ENCODE peak calls at places on chromosome 22, in ten cellular contexts. Q is activated T-cell treated with anti-CD3 and anti-CD28 coated beads, Interleukin-2, amount 50 U/mL, for 72 hours; V is stimulated activated naive B cell treated with anti-CD40 and anti-IgM and Interleukin-4, amounts not matched to agents 10 μg/mL and 1 μg/mL and 100 μg/mL, for 72 hours; W is activated naive CD4-positive, alpha-beta T cell; G is A172; H is EH; L is amniotic stem cell; Y is iris pigment epithelial cell; K is GM03348; C is BJ. P is an unnamed sample.

GRCh38 chr22:38012604-38013072 is 28.3 kb upstream of the SOX10 start:
- DNase-seq in K (no peak), Q (no peak), Y (peak), V (no peak), C (no peak), G (no peak), H (peak), L (no peak), W (no peak), P (no peak)

GRCh38 chr22:32765117-32765618 is 36.3 kb upstream of the TIMP3 start:
- DNase-seq in H (no peak), Y (no peak), W (no peak), L (no peak), Q (no peak), K (no peak), C (no peak), V (no peak), G (no peak), P (no peak)

GRCh38 chr22:24155597-24156145 is 25.6 kb upstream of the SUSD2 start:
- DNase-seq in L (peak), C (no peak), Q (peak), Y (peak), G (peak), V (peak), K (peak), W (peak), H (peak), P (no peak)

GRCh38 chr22:37905534-37906363 is at the start of gene MICALL1:
- DNase-seq in L (peak), C (no peak), K (peak), Y (peak), W (peak), H (peak), G (peak), V (peak), Q (peak), P (peak)

GRCh38 chr22:24564376-24565058 is 8.7 kb downstream of the SNRPD3 start:
- DNase-seq in K (peak), C (no peak), W (no peak), L (no peak), G (no peak), Y (peak), H (no peak), V (no peak), Q (no peak), P (no peak)

GRCh38 chr22:40258463-40259046 is 80.8 kb downstream of the TNRC6B start:
- DNase-seq in K (no peak), W (no peak), V (no peak), C (no peak), H (peak), Y (peak), G (no peak), Q (no peak), L (no peak), P (no peak)

GRCh38 chr22:47102081-47102480 is 339.6 kb downstream of the TBC1D22A start:
- DNase-seq in C (no peak), L (no peak), H (no peak), Y (no peak), W (no peak), V (no peak), G (no peak), Q (no peak), K (no peak), P (no peak)

GRCh38 chr22:31556627-31557203 is 60.4 kb downstream of the SFI1 start:
- DNase-seq in G (peak), W (no peak), H (peak), V (no peak), L (no peak), K (peak), C (no peak), Y (peak), Q (no peak), P (peak)

GRCh38 chr22:35719212-35719869 is 1.7 kb downstream of the APOL5 start:
- DNase-seq in G (no peak), Q (no peak), C (no peak), L (no peak), H (no peak), V (no peak), W (no peak), Y (no peak), K (no peak), P (no peak)

GRCh38 chr22:46336119-46337078 is 885 bp downstream of the TRMU start:
- DNase-seq in L (no peak), G (no peak), Y (peak), C (no peak), Q (peak), K (peak), H (peak), W (no peak), V (no peak), P (no peak)

GRCh38 chr22:43497956-43498855 is 86.4 kb downstream of the MPPED1 start:
- DNase-seq in G (no peak), C (no peak), W (no peak), Y (no peak), L (no peak), Q (no peak), K (no peak), H (no peak), V (no peak), P (no peak)

GRCh38 chr22:36341640-36342041 is 46.1 kb downstream of the MYH9 start:
- DNase-seq in K (no peak), G (no peak), Q (no peak), L (no peak), Y (no peak), H (no peak), V (no peak), W (no peak), C (no peak), P (no peak)

P was measured in RCC 7860.